ENCODE peak calls at places on chromosomes 7 and 10, in six cellular contexts. L is fibroblast of mammary gland, F is dorsolateral prefrontal cortex, V is uterus, R is mucosa of descending colon, B is heart right ventricle. D is an unnamed sample.

GRCh38 chr7:4791738-4792536 is 16.5 kb downstream of the AP5Z1 start:
- DNase-seq in L (peak; percentile 48), F (peak; percentile 74), V (peak; percentile 79), R (peak; percentile 78), B (peak; percentile 78), D (peak; percentile 92)

GRCh38 chr10:56653289-56653688 is 292.2 kb upstream of the ZWINT start:
- DNase-seq in L (no peak), F (no peak), V (no peak), R (no peak), B (no peak), D (no peak)

GRCh38 chr7:130180571-130180971 is 24.6 kb downstream of the TMEM209 start:
- DNase-seq in L (peak; percentile 74), F (no peak), V (no peak), R (no peak), B (no peak), D (no peak)

GRCh38 chr10:35420827-35421552 is 84.7 kb downstream of the CCNY start:
- DNase-seq in L (no peak), F (no peak), V (peak; percentile 34), R (no peak), B (no peak), D (no peak)

GRCh38 chr10:19488592-19489280 is 327.5 kb upstream of the PLXDC2 start:
- DNase-seq in L (peak; percentile 14), F (no peak), V (peak; percentile 36), R (peak; percentile 25), B (peak; percentile 36), D (peak; percentile 70)

GRCh38 chr10:33334839-33335549 is 527 bp upstream of the NRP1 start:
- DNase-seq in L (peak; percentile 92), F (peak; percentile 43), V (peak; percentile 87), R (peak; percentile 80), B (peak; percentile 82), D (peak; percentile 86)

GRCh38 chr7:4745971-4746919 is 29.2 kb upstream of the AP5Z1 start:
- DNase-seq in L (peak; percentile 76), F (no peak), V (no peak), R (peak; percentile 58), B (no peak), D (no peak)

GRCh38 chr7:106329971-106330733 is 45.4 kb upstream of the NAMPT start:
- DNase-seq in L (peak; percentile 69), F (no peak), V (no peak), R (no peak), B (no peak), D (no peak)

GRCh38 chr10:79331709-79332108 is 15.6 kb upstream of the PPIF start:
- DNase-seq in L (peak; percentile 94), F (no peak), V (no peak), R (no peak), B (no peak), D (no peak)

GRCh38 chr7:55016061-55016745 is 2.6 kb upstream of the EGFR start:
- DNase-seq in L (no peak), F (no peak), V (no peak), R (no peak), B (no peak), D (no peak)

GRCh38 chr7:111224354-111225231 is 133.7 kb downstream of the LRRN3 start:
- DNase-seq in L (peak; percentile 42), F (no peak), V (no peak), R (no peak), B (no peak), D (no peak)

GRCh38 chr7:109694122-109694521 is 1124.4 kb downstream of the DNAJB9 start:
- DNase-seq in L (no peak), F (no peak), V (no peak), R (no peak), B (no peak), D (no peak)

GRCh38 chr10:10164845-10165244 is 852.8 kb upstream of the CELF2 start:
- DNase-seq in L (no peak), F (no peak), V (no peak), R (no peak), B (no peak), D (no peak)

GRCh38 chr10:31927597-31928530 is 767 bp downstream of the ARHGAP12 start:
- DNase-seq in L (peak; percentile 35), F (peak; percentile 24), V (peak; percentile 46), R (peak; percentile 81), B (peak; percentile 45), D (peak; percentile 48)

GRCh38 chr7:22357311-22358175 is 589 bp upstream of the RAPGEF5 start:
- DNase-seq in L (peak; percentile 18), F (no peak), V (no peak), R (peak; percentile 42), B (no peak), D (no peak)

GRCh38 chr7:27161214-27161720 is 4.1 kb downstream of the HOXA9 start:
- DNase-seq in L (peak; percentile 46), F (no peak), V (peak; percentile 50), R (peak; percentile 79), B (no peak), D (peak; percentile 27)

GRCh38 chr7:27160546-27161213 is 4.2 kb upstream of the HOXA7 start:
- DNase-seq in L (peak; percentile 86), F (peak; percentile 74), V (peak; percentile 90), R (peak; percentile 94), B (peak; percentile 80), D (peak; percentile 83)

GRCh38 chr7:27162930-27163775 is 2.2 kb downstream of the HOXA9 start:
- DNase-seq in L (peak; percentile 28), F (no peak), V (no peak), R (peak; percentile 48), B (no peak), D (no peak)

GRCh38 chr7:27162548-27162848 is 2.8 kb downstream of the HOXA9 start:
- DNase-seq in L (peak; percentile 23), F (no peak), V (no peak), R (no peak), B (no peak), D (no peak)

GRCh38 chr7:27161721-27162547 is 3.4 kb downstream of the HOXA9 start:
- DNase-seq in L (peak; percentile 32), F (no peak), V (peak; percentile 48), R (peak; percentile 81), B (no peak), D (no peak)
- H3K4me3 ChIP-seq in L (peak overlapping the region; percentile 77), F (no peak overlapping the region), V (peak overlapping the region; percentile 49), R (no peak overlapping the region), B (no peak overlapping the region), D (peak overlapping the region; percentile 79)

DNA sequence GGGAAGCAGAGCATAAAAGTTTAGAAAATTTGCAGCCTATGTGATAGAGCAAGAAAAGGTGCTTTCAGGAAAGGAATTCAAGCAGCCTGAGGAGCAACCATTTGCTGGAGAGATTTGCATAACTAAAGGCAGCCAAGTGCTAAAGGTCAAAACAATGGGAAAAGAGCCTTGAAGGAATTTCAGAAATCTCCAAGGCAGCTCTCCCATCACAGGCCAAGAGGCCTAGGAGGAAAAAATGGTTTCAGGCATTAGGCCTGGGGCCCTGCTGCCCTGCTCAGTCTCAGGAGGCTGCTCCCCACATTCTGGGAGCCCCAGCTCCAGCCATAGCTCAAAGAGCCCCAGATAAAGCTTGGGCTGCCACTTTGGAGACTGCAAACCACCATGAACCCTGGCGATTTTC is 95.9 kb upstream of the UNC5B start:
- DNase-seq in L (no peak), F (no peak), V (no peak), R (no peak), B (no peak), D (no peak)
- H3K4me3 ChIP-seq in L (no peak overlapping the region), F (no peak overlapping the region), V (no peak overlapping the region), R (no peak overlapping the region), B (no peak overlapping the region), D (no peak overlapping the region)

GRCh38 chr7:102173669-102174068 is 113.0 kb upstream of the SH2B2 start:
- DNase-seq in L (no peak), F (no peak), V (no peak), R (no peak), B (no peak), D (no peak)

GRCh38 chr7:102165136-102165535 is 121.5 kb upstream of the SH2B2 start:
- DNase-seq in L (peak; percentile 12), F (no peak), V (no peak), R (no peak), B (no peak), D (no peak)

GRCh38 chr7:102167254-102167653 is 119.4 kb upstream of the SH2B2 start:
- DNase-seq in L (no peak), F (no peak), V (no peak), R (no peak), B (no peak), D (no peak)

GRCh38 chr7:102170417-102170970 is 116.2 kb upstream of the SH2B2 start:
- DNase-seq in L (peak; percentile 17), F (no peak), V (no peak), R (no peak), B (no peak), D (no peak)

DNA sequence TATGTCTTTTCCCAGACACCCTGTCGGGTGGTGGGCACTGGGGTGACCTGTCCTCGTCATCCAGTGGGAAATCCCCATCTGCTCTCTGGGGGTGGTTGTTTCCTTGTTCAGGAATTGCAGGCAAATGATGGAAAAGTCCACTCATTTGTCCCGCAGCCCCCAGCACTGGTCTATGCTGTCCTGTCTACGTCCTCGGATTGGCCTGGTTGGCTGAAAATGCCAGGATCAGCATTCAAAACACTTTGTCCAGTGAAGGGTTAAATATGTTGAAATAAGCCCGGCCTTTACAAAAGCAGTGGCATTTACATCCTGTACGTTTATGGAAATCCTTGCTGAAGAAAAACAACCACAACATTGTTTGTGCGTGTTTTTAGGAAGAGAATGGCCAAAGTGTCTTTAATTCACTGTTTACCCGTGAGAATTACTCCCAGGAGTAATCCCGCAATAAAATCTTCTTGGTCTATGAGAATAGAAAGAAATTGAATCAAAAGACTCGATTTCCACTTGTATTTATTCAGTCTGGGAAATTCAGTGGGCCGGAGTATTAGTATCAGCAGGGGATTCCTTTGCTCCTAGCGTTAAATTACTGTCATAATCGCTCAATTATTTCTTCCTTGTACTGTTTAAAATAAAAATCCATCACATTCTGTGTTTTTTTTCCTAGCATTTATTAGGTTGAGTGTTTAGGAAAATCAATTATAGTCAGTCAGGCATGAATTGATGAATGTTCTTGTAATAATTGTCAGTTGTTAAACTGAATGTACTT is 116.8 kb upstream of the SH2B2 start:
- DNase-seq in L (peak; percentile 14), F (no peak), V (no peak), R (no peak), B (no peak), D (no peak)
- H3K4me3 ChIP-seq in L (no peak overlapping the region), F (peak overlapping the region; percentile 10), V (no peak overlapping the region), R (no peak overlapping the region), B (peak overlapping the region; percentile 9), D (no peak overlapping the region)

GRCh38 chr10:91073301-91073780 is 147.1 kb upstream of the PCGF5 start:
- DNase-seq in L (no peak), F (no peak), V (no peak), R (no peak), B (no peak), D (no peak)

GRCh38 chr10:91077549-91078017 is 142.9 kb upstream of the PCGF5 start:
- DNase-seq in L (no peak), F (peak; percentile 23), V (peak; percentile 27), R (peak; percentile 87), B (peak; percentile 80), D (peak; percentile 81)

GRCh38 chr10:91080776-91081175 is 139.7 kb upstream of the PCGF5 start:
- DNase-seq in L (no peak), F (no peak), V (no peak), R (no peak), B (no peak), D (no peak)

GRCh38 chr10:91071786-91072185 is 148.7 kb upstream of the PCGF5 start:
- DNase-seq in L (no peak), F (no peak), V (no peak), R (no peak), B (no peak), D (no peak)

GRCh38 chr10:91076991-91077548 is 143.4 kb upstream of the PCGF5 start:
- DNase-seq in L (no peak), F (no peak), V (no peak), R (no peak), B (no peak), D (no peak)
- H3K4me3 ChIP-seq in L (no peak overlapping the region), F (no peak overlapping the region), V (no peak overlapping the region), R (no peak overlapping the region), B (no peak overlapping the region), D (peak overlapping the region; percentile 47)

D was measured in psoas muscle.